ENCODE peak calls at places on chromosomes 16 and 17, in nine cellular contexts. One of them, this sample, is unnamed.

GRCh38 chr17:82320956-82321927 is 3.8 kb upstream of the CD7 start:
- DNase-seq in AG20443: peak
- DNase-seq in MCF 10A: peak
- DNase-seq in hepatic stellate cell: peak
- DNase-seq in effector memory CD4-positive, alpha-beta T cell: peak
- DNase-seq in GM18507: no peak
- DNase-seq in T1000: no peak
- DNase-seq in mucosa of gallbladder: no peak
- DNase-seq in stimulated activated CD4-positive, alpha-beta T cell treated with anti-CD3 and anti-CD28 coated beads, Interleukin-4, amount 100 ng/mL, for 1 hour: peak
- DNase-seq in this sample: peak

GRCh38 chr16:49921791-49922456 is 66.0 kb upstream of the ZNF423 start:
- DNase-seq in effector memory CD4-positive, alpha-beta T cell: no peak
- DNase-seq in hepatic stellate cell: peak
- DNase-seq in AG20443: peak
- DNase-seq in stimulated activated CD4-positive, alpha-beta T cell treated with anti-CD3 and anti-CD28 coated beads, Interleukin-4, amount 100 ng/mL, for 1 hour: peak
- DNase-seq in GM18507: peak
- DNase-seq in T1000: no peak
- DNase-seq in MCF 10A: peak
- DNase-seq in mucosa of gallbladder: peak
- DNase-seq in this sample: peak

GRCh38 chr17:30405161-30405560 is 26.4 kb downstream of the CPD start:
- DNase-seq in GM18507: no peak
- DNase-seq in AG20443: no peak
- DNase-seq in T1000: no peak
- DNase-seq in MCF 10A: no peak
- DNase-seq in hepatic stellate cell: no peak
- DNase-seq in mucosa of gallbladder: no peak
- DNase-seq in effector memory CD4-positive, alpha-beta T cell: no peak
- DNase-seq in stimulated activated CD4-positive, alpha-beta T cell treated with anti-CD3 and anti-CD28 coated beads, Interleukin-4, amount 100 ng/mL, for 1 hour: no peak
- DNase-seq in this sample: no peak

GRCh38 chr17:39054111-39054645 is 87.0 kb upstream of the FBXO47 start:
- DNase-seq in T1000: no peak
- DNase-seq in stimulated activated CD4-positive, alpha-beta T cell treated with anti-CD3 and anti-CD28 coated beads, Interleukin-4, amount 100 ng/mL, for 1 hour: no peak
- DNase-seq in GM18507: no peak
- DNase-seq in AG20443: no peak
- DNase-seq in MCF 10A: no peak
- DNase-seq in mucosa of gallbladder: no peak
- DNase-seq in effector memory CD4-positive, alpha-beta T cell: no peak
- DNase-seq in hepatic stellate cell: no peak
- DNase-seq in this sample: no peak

GRCh38 chr16:89187337-89188063 is 12.8 kb downstream of the SLC22A31 start:
- DNase-seq in stimulated activated CD4-positive, alpha-beta T cell treated with anti-CD3 and anti-CD28 coated beads, Interleukin-4, amount 100 ng/mL, for 1 hour: peak
- DNase-seq in hepatic stellate cell: peak
- DNase-seq in mucosa of gallbladder: no peak
- DNase-seq in AG20443: no peak
- DNase-seq in MCF 10A: no peak
- DNase-seq in effector memory CD4-positive, alpha-beta T cell: no peak
- DNase-seq in T1000: no peak
- DNase-seq in GM18507: no peak
- DNase-seq in this sample: peak

GRCh38 chr16:87228363-87228762 is 88.8 kb downstream of the C16orf95 start:
- DNase-seq in mucosa of gallbladder: no peak
- DNase-seq in hepatic stellate cell: no peak
- DNase-seq in MCF 10A: no peak
- DNase-seq in stimulated activated CD4-positive, alpha-beta T cell treated with anti-CD3 and anti-CD28 coated beads, Interleukin-4, amount 100 ng/mL, for 1 hour: no peak
- DNase-seq in GM18507: no peak
- DNase-seq in AG20443: no peak
- DNase-seq in effector memory CD4-positive, alpha-beta T cell: no peak
- DNase-seq in T1000: no peak
- DNase-seq in this sample: no peak

GRCh38 chr16:703406-703805 is 2.2 kb downstream of the FBXL16 start:
- DNase-seq in T1000: no peak
- DNase-seq in GM18507: no peak
- DNase-seq in MCF 10A: no peak
- DNase-seq in mucosa of gallbladder: no peak
- DNase-seq in stimulated activated CD4-positive, alpha-beta T cell treated with anti-CD3 and anti-CD28 coated beads, Interleukin-4, amount 100 ng/mL, for 1 hour: no peak
- DNase-seq in effector memory CD4-positive, alpha-beta T cell: no peak
- DNase-seq in hepatic stellate cell: no peak
- DNase-seq in AG20443: no peak
- DNase-seq in this sample: no peak

GRCh38 chr17:17739388-17740066 is 58.3 kb downstream of the RAI1 start:
- DNase-seq in hepatic stellate cell: peak
- DNase-seq in effector memory CD4-positive, alpha-beta T cell: no peak
- DNase-seq in AG20443: peak
- DNase-seq in GM18507: no peak
- DNase-seq in MCF 10A: peak
- DNase-seq in mucosa of gallbladder: peak
- DNase-seq in stimulated activated CD4-positive, alpha-beta T cell treated with anti-CD3 and anti-CD28 coated beads, Interleukin-4, amount 100 ng/mL, for 1 hour: no peak
- DNase-seq in T1000: peak
- DNase-seq in this sample: no peak

GRCh38 chr16:69838417-69838990 is 76.4 kb downstream of the WWP2 start:
- DNase-seq in stimulated activated CD4-positive, alpha-beta T cell treated with anti-CD3 and anti-CD28 coated beads, Interleukin-4, amount 100 ng/mL, for 1 hour: no peak
- DNase-seq in effector memory CD4-positive, alpha-beta T cell: no peak
- DNase-seq in MCF 10A: no peak
- DNase-seq in hepatic stellate cell: no peak
- DNase-seq in AG20443: no peak
- DNase-seq in T1000: no peak
- DNase-seq in GM18507: no peak
- DNase-seq in mucosa of gallbladder: no peak
- DNase-seq in this sample: no peak

GRCh38 chr17:29237476-29238132 is 9.1 kb upstream of the CRYBA1 start:
- DNase-seq in MCF 10A: peak
- DNase-seq in effector memory CD4-positive, alpha-beta T cell: no peak
- DNase-seq in GM18507: no peak
- DNase-seq in stimulated activated CD4-positive, alpha-beta T cell treated with anti-CD3 and anti-CD28 coated beads, Interleukin-4, amount 100 ng/mL, for 1 hour: no peak
- DNase-seq in mucosa of gallbladder: no peak
- DNase-seq in T1000: no peak
- DNase-seq in hepatic stellate cell: peak
- DNase-seq in AG20443: peak
- DNase-seq in this sample: peak

GRCh38 chr16:3484328-3485096 is 10.8 kb downstream of the C16orf90 start:
- DNase-seq in MCF 10A: no peak
- DNase-seq in stimulated activated CD4-positive, alpha-beta T cell treated with anti-CD3 and anti-CD28 coated beads, Interleukin-4, amount 100 ng/mL, for 1 hour: no peak
- DNase-seq in GM18507: no peak
- DNase-seq in hepatic stellate cell: no peak
- DNase-seq in effector memory CD4-positive, alpha-beta T cell: no peak
- DNase-seq in AG20443: no peak
- DNase-seq in T1000: no peak
- DNase-seq in mucosa of gallbladder: no peak
- DNase-seq in this sample: no peak

GRCh38 chr17:27630607-27631408 is at the start of gene LGALS9:
- DNase-seq in MCF 10A: no peak
- DNase-seq in stimulated activated CD4-positive, alpha-beta T cell treated with anti-CD3 and anti-CD28 coated beads, Interleukin-4, amount 100 ng/mL, for 1 hour: peak
- DNase-seq in T1000: no peak
- DNase-seq in GM18507: peak
- DNase-seq in effector memory CD4-positive, alpha-beta T cell: no peak
- DNase-seq in AG20443: peak
- DNase-seq in hepatic stellate cell: peak
- DNase-seq in mucosa of gallbladder: peak
- DNase-seq in this sample: peak

GRCh38 chr16:19639986-19640421 is 78.0 kb downstream of the KNOP1 start:
- DNase-seq in mucosa of gallbladder: no peak
- DNase-seq in AG20443: no peak
- DNase-seq in effector memory CD4-positive, alpha-beta T cell: no peak
- DNase-seq in stimulated activated CD4-positive, alpha-beta T cell treated with anti-CD3 and anti-CD28 coated beads, Interleukin-4, amount 100 ng/mL, for 1 hour: no peak
- DNase-seq in GM18507: no peak
- DNase-seq in MCF 10A: no peak
- DNase-seq in T1000: no peak
- DNase-seq in hepatic stellate cell: no peak
- DNase-seq in this sample: no peak

GRCh38 chr16:72645526-72645925 is 402.4 kb downstream of the ZFHX3 start:
- DNase-seq in effector memory CD4-positive, alpha-beta T cell: no peak
- DNase-seq in AG20443: no peak
- DNase-seq in GM18507: no peak
- DNase-seq in stimulated activated CD4-positive, alpha-beta T cell treated with anti-CD3 and anti-CD28 coated beads, Interleukin-4, amount 100 ng/mL, for 1 hour: no peak
- DNase-seq in mucosa of gallbladder: no peak
- DNase-seq in T1000: no peak
- DNase-seq in MCF 10A: no peak
- DNase-seq in hepatic stellate cell: no peak
- DNase-seq in this sample: no peak

GRCh38 chr16:76856112-76856511 is 334.9 kb upstream of the MON1B start:
- DNase-seq in GM18507: no peak
- DNase-seq in stimulated activated CD4-positive, alpha-beta T cell treated with anti-CD3 and anti-CD28 coated beads, Interleukin-4, amount 100 ng/mL, for 1 hour: no peak
- DNase-seq in T1000: no peak
- DNase-seq in hepatic stellate cell: no peak
- DNase-seq in AG20443: no peak
- DNase-seq in effector memory CD4-positive, alpha-beta T cell: no peak
- DNase-seq in MCF 10A: no peak
- DNase-seq in mucosa of gallbladder: no peak
- DNase-seq in this sample: no peak

GRCh38 chr17:39167492-39167891 is 1.5 kb upstream of the ARL5C start:
- DNase-seq in GM18507: no peak
- DNase-seq in AG20443: no peak
- DNase-seq in MCF 10A: no peak
- DNase-seq in hepatic stellate cell: no peak
- DNase-seq in effector memory CD4-positive, alpha-beta T cell: no peak
- DNase-seq in mucosa of gallbladder: no peak
- DNase-seq in stimulated activated CD4-positive, alpha-beta T cell treated with anti-CD3 and anti-CD28 coated beads, Interleukin-4, amount 100 ng/mL, for 1 hour: no peak
- DNase-seq in T1000: no peak
- DNase-seq in this sample: peak

GRCh38 chr17:58621174-58621573 is 70.7 kb downstream of the TEX14 start:
- DNase-seq in mucosa of gallbladder: no peak
- DNase-seq in effector memory CD4-positive, alpha-beta T cell: no peak
- DNase-seq in GM18507: peak
- DNase-seq in MCF 10A: no peak
- DNase-seq in T1000: no peak
- DNase-seq in stimulated activated CD4-positive, alpha-beta T cell treated with anti-CD3 and anti-CD28 coated beads, Interleukin-4, amount 100 ng/mL, for 1 hour: no peak
- DNase-seq in AG20443: no peak
- DNase-seq in hepatic stellate cell: no peak
- DNase-seq in this sample: no peak

GRCh38 chr16:73151225-73151624 is 103.3 kb upstream of the ZFHX3 start:
- DNase-seq in GM18507: no peak
- DNase-seq in mucosa of gallbladder: no peak
- DNase-seq in hepatic stellate cell: no peak
- DNase-seq in T1000: no peak
- DNase-seq in AG20443: no peak
- DNase-seq in MCF 10A: no peak
- DNase-seq in stimulated activated CD4-positive, alpha-beta T cell treated with anti-CD3 and anti-CD28 coated beads, Interleukin-4, amount 100 ng/mL, for 1 hour: no peak
- DNase-seq in effector memory CD4-positive, alpha-beta T cell: no peak
- DNase-seq in this sample: no peak

GRCh38 chr16:383326-384020 is 1.7 kb upstream of the PGAP6 start:
- DNase-seq in MCF 10A: peak
- DNase-seq in T1000: no peak
- DNase-seq in mucosa of gallbladder: peak
- DNase-seq in effector memory CD4-positive, alpha-beta T cell: peak
- DNase-seq in hepatic stellate cell: no peak
- DNase-seq in AG20443: no peak
- DNase-seq in GM18507: no peak
- DNase-seq in stimulated activated CD4-positive, alpha-beta T cell treated with anti-CD3 and anti-CD28 coated beads, Interleukin-4, amount 100 ng/mL, for 1 hour: peak
- DNase-seq in this sample: no peak

GRCh38 chr17:38879878-38880727 is 10.2 kb downstream of the LASP1 start:
- DNase-seq in AG20443: peak
- DNase-seq in effector memory CD4-positive, alpha-beta T cell: no peak
- DNase-seq in T1000: peak
- DNase-seq in mucosa of gallbladder: no peak
- DNase-seq in GM18507: no peak
- DNase-seq in hepatic stellate cell: peak
- DNase-seq in MCF 10A: peak
- DNase-seq in stimulated activated CD4-positive, alpha-beta T cell treated with anti-CD3 and anti-CD28 coated beads, Interleukin-4, amount 100 ng/mL, for 1 hour: no peak
- DNase-seq in this sample: peak

GRCh38 chr17:43366809-43367587 is 31.8 kb upstream of the ARL4D start:
- DNase-seq in MCF 10A: no peak
- DNase-seq in AG20443: no peak
- DNase-seq in effector memory CD4-positive, alpha-beta T cell: no peak
- DNase-seq in GM18507: no peak
- DNase-seq in hepatic stellate cell: no peak
- DNase-seq in T1000: peak
- DNase-seq in stimulated activated CD4-positive, alpha-beta T cell treated with anti-CD3 and anti-CD28 coated beads, Interleukin-4, amount 100 ng/mL, for 1 hour: no peak
- DNase-seq in mucosa of gallbladder: no peak
- DNase-seq in this sample: peak

GRCh38 chr17:47840742-47841487 is at the start of gene SCRN2:
- DNase-seq in AG20443: peak
- DNase-seq in effector memory CD4-positive, alpha-beta T cell: peak
- DNase-seq in mucosa of gallbladder: peak
- DNase-seq in T1000: peak
- DNase-seq in MCF 10A: peak
- DNase-seq in hepatic stellate cell: peak
- DNase-seq in stimulated activated CD4-positive, alpha-beta T cell treated with anti-CD3 and anti-CD28 coated beads, Interleukin-4, amount 100 ng/mL, for 1 hour: peak
- DNase-seq in GM18507: peak
- DNase-seq in this sample: peak

GRCh38 chr17:43840814-43841213 is 6.2 kb upstream of the CD300LG start:
- DNase-seq in effector memory CD4-positive, alpha-beta T cell: no peak
- DNase-seq in GM18507: no peak
- DNase-seq in hepatic stellate cell: peak
- DNase-seq in MCF 10A: no peak
- DNase-seq in mucosa of gallbladder: no peak
- DNase-seq in T1000: no peak
- DNase-seq in stimulated activated CD4-positive, alpha-beta T cell treated with anti-CD3 and anti-CD28 coated beads, Interleukin-4, amount 100 ng/mL, for 1 hour: no peak
- DNase-seq in AG20443: no peak
- DNase-seq in this sample: peak

GRCh38 chr17:68944435-68945035 is 10.7 kb downstream of the ABCA8 start:
- DNase-seq in stimulated activated CD4-positive, alpha-beta T cell treated with anti-CD3 and anti-CD28 coated beads, Interleukin-4, amount 100 ng/mL, for 1 hour: no peak
- DNase-seq in GM18507: no peak
- DNase-seq in T1000: no peak
- DNase-seq in AG20443: no peak
- DNase-seq in effector memory CD4-positive, alpha-beta T cell: no peak
- DNase-seq in hepatic stellate cell: no peak
- DNase-seq in MCF 10A: no peak
- DNase-seq in mucosa of gallbladder: no peak
- DNase-seq in this sample: no peak

GRCh38 chr17:73476890-73477350 is 165.1 kb upstream of the CDC42EP4 start:
- DNase-seq in AG20443: no peak
- DNase-seq in hepatic stellate cell: no peak
- DNase-seq in stimulated activated CD4-positive, alpha-beta T cell treated with anti-CD3 and anti-CD28 coated beads, Interleukin-4, amount 100 ng/mL, for 1 hour: no peak
- DNase-seq in MCF 10A: no peak
- DNase-seq in mucosa of gallbladder: no peak
- DNase-seq in GM18507: no peak
- DNase-seq in effector memory CD4-positive, alpha-beta T cell: no peak
- DNase-seq in T1000: no peak
- DNase-seq in this sample: no peak

GRCh38 chr17:44914698-44915271 is 515 bp downstream of the GFAP start:
- DNase-seq in effector memory CD4-positive, alpha-beta T cell: no peak
- DNase-seq in AG20443: no peak
- DNase-seq in MCF 10A: no peak
- DNase-seq in stimulated activated CD4-positive, alpha-beta T cell treated with anti-CD3 and anti-CD28 coated beads, Interleukin-4, amount 100 ng/mL, for 1 hour: no peak
- DNase-seq in hepatic stellate cell: no peak
- DNase-seq in mucosa of gallbladder: no peak
- DNase-seq in T1000: no peak
- DNase-seq in GM18507: no peak
- DNase-seq in this sample: no peak

GRCh38 chr17:37844158-37844976 is 79.8 kb upstream of the TBC1D3K start:
- DNase-seq in effector memory CD4-positive, alpha-beta T cell: no peak
- DNase-seq in hepatic stellate cell: peak
- DNase-seq in MCF 10A: peak
- DNase-seq in AG20443: peak
- DNase-seq in GM18507: no peak
- DNase-seq in T1000: no peak
- DNase-seq in mucosa of gallbladder: peak
- DNase-seq in stimulated activated CD4-positive, alpha-beta T cell treated with anti-CD3 and anti-CD28 coated beads, Interleukin-4, amount 100 ng/mL, for 1 hour: peak
- DNase-seq in this sample: peak

GRCh38 chr16:25553711-25554436 is 137.9 kb upstream of the HS3ST4 start:
- DNase-seq in stimulated activated CD4-positive, alpha-beta T cell treated with anti-CD3 and anti-CD28 coated beads, Interleukin-4, amount 100 ng/mL, for 1 hour: no peak
- DNase-seq in GM18507: no peak
- DNase-seq in effector memory CD4-positive, alpha-beta T cell: no peak
- DNase-seq in AG20443: no peak
- DNase-seq in mucosa of gallbladder: no peak
- DNase-seq in MCF 10A: peak
- DNase-seq in hepatic stellate cell: no peak
- DNase-seq in T1000: no peak
- DNase-seq in this sample: no peak

GRCh38 chr16:77582956-77583355 is 139.4 kb upstream of the NUDT7 start:
- DNase-seq in AG20443: no peak
- DNase-seq in mucosa of gallbladder: no peak
- DNase-seq in stimulated activated CD4-positive, alpha-beta T cell treated with anti-CD3 and anti-CD28 coated beads, Interleukin-4, amount 100 ng/mL, for 1 hour: no peak
- DNase-seq in T1000: no peak
- DNase-seq in MCF 10A: no peak
- DNase-seq in hepatic stellate cell: no peak
- DNase-seq in effector memory CD4-positive, alpha-beta T cell: no peak
- DNase-seq in GM18507: no peak
- DNase-seq in this sample: no peak

GRCh38 chr17:64423881-64424280 is 25.0 kb upstream of the MILR1 start:
- DNase-seq in hepatic stellate cell: no peak
- DNase-seq in mucosa of gallbladder: no peak
- DNase-seq in MCF 10A: no peak
- DNase-seq in stimulated activated CD4-positive, alpha-beta T cell treated with anti-CD3 and anti-CD28 coated beads, Interleukin-4, amount 100 ng/mL, for 1 hour: no peak
- DNase-seq in AG20443: no peak
- DNase-seq in T1000: peak
- DNase-seq in GM18507: no peak
- DNase-seq in effector memory CD4-positive, alpha-beta T cell: no peak
- DNase-seq in this sample: peak

GRCh38 chr17:38674749-38675615 is at the start of gene EPOP:
- DNase-seq in AG20443: peak
- DNase-seq in T1000: peak
- DNase-seq in MCF 10A: peak
- DNase-seq in stimulated activated CD4-positive, alpha-beta T cell treated with anti-CD3 and anti-CD28 coated beads, Interleukin-4, amount 100 ng/mL, for 1 hour: peak
- DNase-seq in GM18507: peak
- DNase-seq in mucosa of gallbladder: peak
- DNase-seq in effector memory CD4-positive, alpha-beta T cell: peak
- DNase-seq in hepatic stellate cell: peak
- DNase-seq in this sample: peak